ENCODE peak calls at places on chromosomes 12 and 14, in seven cellular contexts. V, Z, P, U, S, X and O are unnamed samples.

GRCh38 chr12:95763809-95764253 is 26.7 kb downstream of the NTN4 start:
- DNase-seq in V (no peak), Z (peak), P (no peak), U (no peak), S (no peak), X (no peak), O (no peak)

GRCh38 chr14:39175445-39176262 is 600 bp downstream of the PNN start:
- DNase-seq in V (no peak), Z (no peak), P (no peak), U (peak), S (no peak), X (no peak), O (peak)

GRCh38 chr14:105116451-105117256 is 51.4 kb upstream of the GPR132 start:
- DNase-seq in V (no peak), Z (no peak), P (no peak), U (no peak), S (no peak), X (no peak), O (peak)

GRCh38 chr12:69052613-69053408 is 119.8 kb upstream of the CPM start:
- DNase-seq in V (no peak), Z (no peak), P (no peak), U (no peak), S (no peak), X (no peak), O (no peak)

GRCh38 chr14:34347683-34348082 is 114.4 kb downstream of the SPTSSA start:
- DNase-seq in V (no peak), Z (no peak), P (no peak), U (no peak), S (no peak), X (no peak), O (no peak)

GRCh38 chr14:59308706-59309105 is 120.2 kb downstream of the DAAM1 start:
- DNase-seq in V (no peak), Z (no peak), P (no peak), U (no peak), S (no peak), X (no peak), O (no peak)

GRCh38 chr12:47534695-47535094 is 171.1 kb downstream of the RPAP3 start:
- DNase-seq in V (no peak), Z (no peak), P (no peak), U (no peak), S (no peak), X (no peak), O (no peak)

GRCh38 chr12:95553202-95553943 is 2.1 kb upstream of the USP44 start:
- DNase-seq in V (no peak), Z (no peak), P (peak), U (no peak), S (no peak), X (no peak), O (no peak)

GRCh38 chr12:117684471-117684870 is 284.3 kb downstream of the KSR2 start:
- DNase-seq in V (no peak), Z (no peak), P (no peak), U (no peak), S (no peak), X (no peak), O (no peak)

GRCh38 chr12:128818065-128819022 is 5.4 kb downstream of the SLC15A4 start:
- DNase-seq in V (no peak), Z (no peak), P (no peak), U (no peak), S (no peak), X (no peak), O (no peak)

GRCh38 chr12:123761841-123762714 is at the start of gene DNAH10:
- DNase-seq in V (no peak), Z (no peak), P (peak), U (no peak), S (peak), X (peak), O (peak)

GRCh38 chr12:94534761-94535613 is 75.3 kb upstream of the CEP83 start:
- DNase-seq in V (no peak), Z (no peak), P (no peak), U (no peak), S (peak), X (no peak), O (no peak)

GRCh38 chr14:19801118-19801464 is 2.5 kb upstream of the OR4N2 start:
- DNase-seq in V (no peak), Z (no peak), P (no peak), U (no peak), S (no peak), X (no peak), O (no peak)

GRCh38 chr14:51283402-51283825 is 43.4 kb downstream of the TMX1 start:
- DNase-seq in V (no peak), Z (peak), P (no peak), U (peak), S (no peak), X (no peak), O (peak)

GRCh38 chr12:105783983-105784947 is 354.5 kb downstream of the NUAK1 start:
- DNase-seq in V (no peak), Z (no peak), P (no peak), U (no peak), S (no peak), X (no peak), O (no peak)

GRCh38 chr14:72094844-72095582 is 162.8 kb downstream of the RGS6 start:
- DNase-seq in V (no peak), Z (no peak), P (no peak), U (no peak), S (no peak), X (no peak), O (no peak)

GRCh38 chr14:25615174-25615573 is 565.2 kb upstream of the STXBP6 start:
- DNase-seq in V (no peak), Z (no peak), P (no peak), U (no peak), S (no peak), X (no peak), O (no peak)

GRCh38 chr12:124130717-124131670 is 158.0 kb downstream of the ZNF664 start:
- DNase-seq in V (no peak), Z (no peak), P (no peak), U (no peak), S (no peak), X (peak), O (no peak)

GRCh38 chr12:112325157-112325556 is 57.1 kb downstream of the HECTD4 start:
- DNase-seq in V (no peak), Z (no peak), P (no peak), U (no peak), S (no peak), X (no peak), O (no peak)

GRCh38 chr12:3686463-3686862 is 66.4 kb downstream of the CRACR2A start:
- DNase-seq in V (no peak), Z (no peak), P (no peak), U (no peak), S (no peak), X (no peak), O (peak)

GRCh38 chr12:41460906-41461305 is 272.8 kb downstream of the PDZRN4 start:
- DNase-seq in V (no peak), Z (no peak), P (no peak), U (no peak), S (no peak), X (no peak), O (no peak)

GRCh38 chr12:128817115-128818015 is 6.4 kb downstream of the SLC15A4 start:
- DNase-seq in V (no peak), Z (peak), P (no peak), U (peak), S (no peak), X (peak), O (no peak)

GRCh38 chr12:24903305-24904088 is 45.4 kb downstream of the BCAT1 start:
- DNase-seq in V (no peak), Z (no peak), P (no peak), U (no peak), S (no peak), X (no peak), O (no peak)

GRCh38 chr14:76040704-76041103 is 55.1 kb downstream of the IFT43 start:
- DNase-seq in V (no peak), Z (no peak), P (no peak), U (no peak), S (no peak), X (no peak), O (no peak)

GRCh38 chr12:94867066-94867855 is 136.2 kb downstream of the NDUFA12 start:
- DNase-seq in V (no peak), Z (no peak), P (no peak), U (no peak), S (no peak), X (no peak), O (no peak)

GRCh38 chr14:52355016-52355430 is 40.9 kb downstream of the PTGER2 start:
- DNase-seq in V (no peak), Z (no peak), P (no peak), U (no peak), S (no peak), X (no peak), O (no peak)

GRCh38 chr12:67598598-67598997 is 49.9 kb upstream of the DYRK2 start:
- DNase-seq in V (no peak), Z (no peak), P (no peak), U (no peak), S (no peak), X (no peak), O (no peak)

GRCh38 chr12:56900583-56900982 is 33.6 kb downstream of the SDR9C7 start:
- DNase-seq in V (no peak), Z (no peak), P (no peak), U (no peak), S (no peak), X (no peak), O (no peak)

GRCh38 chr14:51783765-51784164 is 76.6 kb upstream of the GNG2 start:
- DNase-seq in V (no peak), Z (no peak), P (no peak), U (no peak), S (no peak), X (no peak), O (no peak)

GRCh38 chr14:60222820-60223219 is 26.2 kb upstream of the PPM1A start:
- DNase-seq in V (no peak), Z (peak), P (no peak), U (no peak), S (no peak), X (no peak), O (peak)

GRCh38 chr14:63960926-63961567 is 108.2 kb downstream of the SYNE2 start:
- DNase-seq in V (no peak), Z (no peak), P (no peak), U (no peak), S (no peak), X (no peak), O (no peak)

GRCh38 chr12:16393126-16393525 is 45.7 kb downstream of the MGST1 start:
- DNase-seq in V (no peak), Z (no peak), P (no peak), U (no peak), S (no peak), X (no peak), O (no peak)

GRCh38 chr12:67449591-67450052 is 180.5 kb downstream of the CAND1 start:
- DNase-seq in V (no peak), Z (no peak), P (peak), U (no peak), S (no peak), X (no peak), O (no peak)

GRCh38 chr12:77995436-77996167 is 164.9 kb downstream of the NAV3 start:
- DNase-seq in V (no peak), Z (no peak), P (no peak), U (no peak), S (no peak), X (no peak), O (no peak)

GRCh38 chr12:125202421-125202820 is 137.2 kb downstream of the AACS start:
- DNase-seq in V (no peak), Z (no peak), P (no peak), U (no peak), S (no peak), X (no peak), O (no peak)

GRCh38 chr12:53985900-53986685 is 1.1 kb downstream of the HOXC10 start:
- DNase-seq in V (no peak), Z (no peak), P (no peak), U (no peak), S (no peak), X (no peak), O (no peak)